ENCODE peak calls at places on chromosome 1, in ten cellular contexts. J, V, U, G, Y, Q, L, D, K and A are unnamed samples.

GRCh38 chr1:143720087-143721023 is 251.4 kb downstream of the FAM72C start:
- DNase-seq in J (peak; percentile 50), V (no peak), U (no peak), G (peak; percentile 24), Y (peak; percentile 44), Q (no peak), L (no peak), D (peak; percentile 67), K (no peak), A (no peak)

GRCh38 chr1:89527750-89528381 is 3.2 kb downstream of the LRRC8B start:
- DNase-seq in J (no peak), V (no peak), U (no peak), G (no peak), Y (no peak), Q (no peak), L (no peak), D (no peak), K (no peak), A (no peak)

GRCh38 chr1:240965581-240966091 is 353.7 kb upstream of the GREM2 start:
- DNase-seq in J (no peak), V (no peak), U (no peak), G (no peak), Y (no peak), Q (no peak), L (no peak), D (no peak), K (no peak), A (no peak)

GRCh38 chr1:156602557-156602993 is 1.3 kb upstream of the GPATCH4 start:
- DNase-seq in J (peak; percentile 45), V (no peak), U (no peak), G (no peak), Y (no peak), Q (no peak), L (peak; percentile 43), D (no peak), K (no peak), A (no peak)

GRCh38 chr1:182702826-182703524 is 18.6 kb upstream of the RGS8 start:
- DNase-seq in J (no peak), V (no peak), U (no peak), G (no peak), Y (no peak), Q (no peak), L (no peak), D (no peak), K (no peak), A (no peak)

GRCh38 chr1:183365093-183365492 is 53.1 kb downstream of the NMNAT2 start:
- DNase-seq in J (no peak), V (no peak), U (no peak), G (no peak), Y (no peak), Q (no peak), L (no peak), D (no peak), K (no peak), A (no peak)

GRCh38 chr1:64245495-64245894 is 42.1 kb downstream of the UBE2U start:
- DNase-seq in J (no peak), V (no peak), U (no peak), G (peak; percentile 12), Y (no peak), Q (no peak), L (no peak), D (no peak), K (no peak), A (no peak)

GRCh38 chr1:41955461-41956159 is 36.9 kb upstream of the HIVEP3 start:
- DNase-seq in J (no peak), V (no peak), U (no peak), G (no peak), Y (no peak), Q (no peak), L (peak; percentile 97), D (no peak), K (no peak), A (no peak)

DNA sequence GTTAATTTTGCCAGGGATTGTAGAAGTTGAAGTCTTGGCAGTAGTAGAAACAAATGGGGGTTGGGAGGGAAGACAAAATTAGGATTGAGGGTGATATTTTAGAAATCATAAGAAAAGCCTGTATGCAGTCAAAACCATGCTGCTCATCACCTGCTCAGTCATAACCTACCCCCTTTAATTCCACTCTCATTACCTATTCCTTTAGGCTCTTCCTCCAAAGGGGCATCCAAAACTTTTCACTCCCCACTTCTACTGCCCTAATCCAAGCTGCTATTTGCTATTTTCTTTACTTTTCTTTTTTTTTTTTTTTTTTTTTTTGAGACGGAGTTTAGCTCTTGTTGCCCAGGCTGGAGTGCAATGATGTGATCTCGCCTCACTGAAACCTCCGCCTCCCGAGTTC is 11.5 kb downstream of the H3-3A start:
- DNase-seq in J (no peak), V (no peak), U (no peak), G (no peak), Y (no peak), Q (no peak), L (no peak), D (no peak), K (no peak), A (no peak)
- TF ChIP-seq POLR2A in J (peak; percentile 12), V (no peak), U (no peak), G (no peak), Y (no peak), Q (no peak), L (no peak), D (no peak), K (no peak), A (no peak)

GRCh38 chr1:87686137-87686490 is 357.4 kb downstream of the LMO4 start:
- DNase-seq in J (no peak), V (no peak), U (no peak), G (no peak), Y (no peak), Q (no peak), L (no peak), D (no peak), K (no peak), A (no peak)

GRCh38 chr1:87684194-87684593 is 355.5 kb downstream of the LMO4 start:
- DNase-seq in J (no peak), V (peak; percentile 21), U (peak; percentile 22), G (no peak), Y (peak; percentile 16), Q (no peak), L (no peak), D (no peak), K (no peak), A (no peak)

GRCh38 chr1:87685366-87686136 is 356.9 kb downstream of the LMO4 start:
- DNase-seq in J (no peak), V (no peak), U (no peak), G (no peak), Y (no peak), Q (no peak), L (no peak), D (no peak), K (no peak), A (no peak)

GRCh38 chr1:87683557-87683956 is 354.9 kb downstream of the LMO4 start:
- DNase-seq in J (no peak), V (no peak), U (no peak), G (no peak), Y (no peak), Q (no peak), L (no peak), D (no peak), K (no peak), A (no peak)

DNA sequence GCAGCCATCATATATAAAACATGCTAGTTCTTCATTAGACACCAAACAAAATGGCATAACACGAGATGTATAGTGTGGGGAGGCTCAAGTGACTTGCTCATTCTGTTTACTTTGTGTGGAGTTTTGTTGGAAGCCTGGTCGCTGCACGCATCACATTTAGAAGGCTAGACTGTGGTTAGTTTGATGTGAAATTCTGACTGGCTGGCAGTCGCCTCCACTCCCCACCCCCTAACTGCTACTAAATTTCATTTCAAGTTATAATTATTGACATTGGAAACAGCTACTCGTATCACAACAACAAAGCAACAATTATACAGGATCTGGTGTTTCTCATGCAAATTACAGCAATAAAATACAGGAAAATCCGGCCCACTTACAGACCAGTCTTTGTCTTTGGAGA is 356.1 kb downstream of the LMO4 start:
- DNase-seq in J (no peak), V (peak; percentile 25), U (peak; percentile 10), G (no peak), Y (peak; percentile 12), Q (no peak), L (no peak), D (no peak), K (no peak), A (no peak)
- H3K4me3 ChIP-seq in J (no peak overlapping the region), V (peak overlapping the region; percentile 33), U (peak overlapping the region; percentile 57), G (no peak overlapping the region), Y (no peak overlapping the region), Q (no peak overlapping the region), L (no peak overlapping the region), D (no peak overlapping the region), K (peak overlapping the region; percentile 55), A (no peak overlapping the region)

DNA sequence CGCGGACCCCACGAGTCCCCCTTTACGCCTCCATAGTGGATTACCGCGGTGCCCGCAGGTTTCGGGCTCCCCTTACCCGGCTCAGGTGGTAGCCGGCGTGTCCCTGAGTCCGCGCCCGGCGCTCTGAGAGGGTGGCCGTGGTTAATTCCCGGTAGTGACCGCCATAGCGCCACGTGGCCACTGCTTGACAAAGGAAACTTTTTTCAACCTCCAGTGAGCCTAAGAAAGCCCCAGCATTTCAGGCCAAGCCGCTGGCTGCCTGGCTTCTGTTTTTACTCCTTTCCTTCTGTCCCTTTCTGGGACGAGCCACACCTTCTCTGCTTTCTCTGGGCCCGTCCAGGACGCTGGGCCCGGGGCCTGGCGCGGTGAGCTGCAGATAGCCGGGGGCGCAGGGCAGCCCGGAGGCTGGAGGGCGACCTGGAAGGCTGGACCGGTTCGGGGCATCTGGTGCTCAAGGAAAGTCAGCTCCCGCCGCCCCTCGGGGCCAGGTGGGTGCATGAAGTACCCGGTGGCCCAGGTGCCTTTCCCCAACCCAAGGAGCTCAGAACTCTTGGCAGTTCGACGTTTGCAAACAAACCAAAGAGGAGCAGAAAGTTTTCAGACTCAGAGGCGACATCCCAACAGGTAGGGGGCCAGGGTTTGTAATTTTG is 540 bp upstream of the C1orf198 start:
- DNase-seq in J (no peak), V (no peak), U (peak; percentile 51), G (peak; percentile 79), Y (peak; percentile 60), Q (peak; percentile 26), L (peak; percentile 24), D (no peak), K (no peak), A (no peak)
- TF ChIP-seq CTCF in J (peak; percentile 0), V (no peak), U (no peak), G (no peak), Y (no peak), Q (no peak), L (no peak), D (no peak), K (no peak), A (no peak)

DNA sequence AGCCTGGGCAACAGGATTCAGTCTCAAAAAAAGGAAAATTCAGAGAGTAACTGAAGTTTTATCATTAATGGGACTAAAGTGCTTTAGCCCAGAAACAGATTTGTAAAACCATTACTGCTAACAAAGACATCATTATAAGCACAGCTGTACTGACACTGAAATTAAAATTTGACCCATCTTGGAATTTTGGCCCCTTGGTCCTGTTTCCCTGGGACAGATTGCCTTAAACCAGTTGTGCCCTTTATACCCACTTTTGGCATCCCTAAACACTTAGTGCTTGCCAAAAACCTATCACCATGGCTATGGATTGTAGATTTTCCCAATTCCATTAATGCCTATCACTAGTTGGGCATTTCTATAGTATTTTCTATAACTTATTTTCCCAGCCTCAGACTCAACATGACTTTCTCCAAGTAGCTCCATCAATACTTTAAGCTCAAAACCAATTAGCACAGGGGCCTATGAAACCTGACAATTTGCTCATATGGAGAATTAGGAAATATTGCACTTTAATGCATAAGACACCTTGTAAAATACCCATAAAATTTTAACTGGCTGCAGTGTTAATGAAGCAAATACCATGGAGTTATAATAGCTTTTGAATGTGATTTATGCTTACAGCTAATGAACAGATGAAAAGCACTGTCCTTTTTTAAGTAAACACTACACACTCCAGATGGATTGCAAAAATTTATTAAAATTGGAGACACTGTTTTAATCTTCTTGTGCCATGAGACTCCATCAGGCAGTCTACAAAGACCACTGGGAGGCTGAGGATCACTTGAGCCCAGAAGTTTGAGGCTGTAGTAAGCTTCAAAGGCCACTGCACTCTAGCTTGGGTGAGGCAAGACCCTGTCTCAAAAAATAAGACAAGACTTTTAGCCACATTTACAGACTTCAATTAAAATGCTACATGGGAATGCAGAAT is 4.3 kb downstream of the GAS5 start:
- DNase-seq in J (no peak), V (no peak), U (no peak), G (no peak), Y (no peak), Q (no peak), L (no peak), D (no peak), K (no peak), A (no peak)
- TF ChIP-seq POLR2A in J (peak; percentile 45), V (no peak), U (no peak), G (no peak), Y (no peak), Q (no peak), L (peak; percentile 49), D (no peak), K (no peak), A (no peak)